ENCODE peak calls at places on chromosomes 6 and 20, in ten cellular contexts. T is HFF-Myc, A is chondrocyte, C is AG04450, O is activated B cell treated with CpG ODN at 0.5 μM for 24 hours, Y is HCT116, I is fibroblast of the aortic adventitia, E is GM13976, S is GM12865, M is stomach. Z is an unnamed sample.

GRCh38 chr20:11891081-11891826 is 26.4 kb upstream of the BTBD3 start:
- DNase-seq in T (no peak), A (peak; percentile 79), C (no peak), O (no peak), Y (no peak), I (no peak), E (peak; percentile 45), S (no peak), M (peak; percentile 51), Z (peak; percentile 17)

GRCh38 chr6:829646-830045 is 136.7 kb upstream of the EXOC2 start:
- DNase-seq in T (no peak), A (no peak), C (no peak), O (no peak), Y (no peak), I (no peak), E (no peak), S (no peak), M (no peak), Z (no peak)

GRCh38 chr6:116447052-116447451 is 14.1 kb upstream of the CALHM6 start:
- DNase-seq in T (no peak), A (no peak), C (no peak), O (no peak), Y (no peak), I (no peak), E (no peak), S (no peak), M (no peak), Z (no peak)

GRCh38 chr20:63618291-63618980 is 8.5 kb downstream of the GMEB2 start:
- DNase-seq in T (no peak), A (peak; percentile 55), C (no peak), O (no peak), Y (no peak), I (no peak), E (no peak), S (no peak), M (no peak), Z (no peak)

GRCh38 chr20:25280051-25280573 is 32.2 kb downstream of the PYGB start:
- DNase-seq in T (no peak), A (peak; percentile 66), C (no peak), O (peak; percentile 16), Y (no peak), I (no peak), E (no peak), S (no peak), M (peak; percentile 79), Z (no peak)

GRCh38 chr6:17015551-17016381 is 86.1 kb upstream of the STMND1 start:
- DNase-seq in T (no peak), A (no peak), C (no peak), O (peak; percentile 18), Y (no peak), I (no peak), E (no peak), S (no peak), M (no peak), Z (peak; percentile 68)

GRCh38 chr6:7236312-7237209 is 76.4 kb downstream of the SSR1 start:
- DNase-seq in T (no peak), A (peak; percentile 29), C (no peak), O (no peak), Y (peak; percentile 35), I (no peak), E (peak; percentile 63), S (peak; percentile 81), M (no peak), Z (no peak)

GRCh38 chr20:62936996-62937352 is 973 bp upstream of the GID8 start:
- DNase-seq in T (no peak), A (no peak), C (peak; percentile 47), O (no peak), Y (no peak), I (peak; percentile 61), E (no peak), S (peak; percentile 33), M (no peak), Z (no peak)

GRCh38 chr20:11178946-11179654 is 505.3 kb upstream of the JAG1 start:
- DNase-seq in T (peak; percentile 11), A (no peak), C (peak; percentile 7), O (no peak), Y (peak; percentile 88), I (peak; percentile 62), E (no peak), S (no peak), M (no peak), Z (no peak)

GRCh38 chr20:52996726-52997125 is 24.6 kb downstream of the TSHZ2 start:
- DNase-seq in T (no peak), A (no peak), C (no peak), O (no peak), Y (no peak), I (no peak), E (no peak), S (no peak), M (no peak), Z (no peak)

GRCh38 chr20:13772529-13772928 is 12.2 kb downstream of the ESF1 start:
- DNase-seq in T (no peak), A (no peak), C (no peak), O (no peak), Y (no peak), I (no peak), E (no peak), S (no peak), M (no peak), Z (no peak)

GRCh38 chr6:112501705-112502104 is 154.6 kb downstream of the RFPL4B start:
- DNase-seq in T (no peak), A (no peak), C (peak; percentile 58), O (no peak), Y (no peak), I (no peak), E (no peak), S (no peak), M (no peak), Z (no peak)

GRCh38 chr20:58228103-58228483 is 360 bp downstream of the ANKRD60 start:
- DNase-seq in T (no peak), A (no peak), C (no peak), O (peak; percentile 27), Y (no peak), I (no peak), E (peak; percentile 47), S (no peak), M (no peak), Z (no peak)

GRCh38 chr6:16712931-16713484 is 48.3 kb downstream of the ATXN1 start:
- DNase-seq in T (peak; percentile 38), A (no peak), C (peak; percentile 66), O (no peak), Y (peak; percentile 91), I (peak; percentile 97), E (peak; percentile 26), S (peak; percentile 54), M (no peak), Z (no peak)

GRCh38 chr6:14896475-14896874 is 349.4 kb upstream of the JARID2 start:
- DNase-seq in T (no peak), A (no peak), C (no peak), O (no peak), Y (no peak), I (peak; percentile 17), E (no peak), S (no peak), M (no peak), Z (no peak)

GRCh38 chr6:42179261-42179955 is 6.2 kb downstream of the GUCA1A start:
- DNase-seq in T (no peak), A (no peak), C (no peak), O (no peak), Y (no peak), I (no peak), E (no peak), S (no peak), M (no peak), Z (no peak)

GRCh38 chr6:113763311-113763766 is 93.8 kb upstream of the MARCKS start:
- DNase-seq in T (no peak), A (no peak), C (no peak), O (no peak), Y (no peak), I (peak; percentile 9), E (no peak), S (peak; percentile 38), M (no peak), Z (no peak)

GRCh38 chr6:241331-241865 is 50.9 kb upstream of the DUSP22 start:
- DNase-seq in T (no peak), A (peak; percentile 11), C (no peak), O (no peak), Y (no peak), I (no peak), E (no peak), S (no peak), M (no peak), Z (no peak)

DNA sequence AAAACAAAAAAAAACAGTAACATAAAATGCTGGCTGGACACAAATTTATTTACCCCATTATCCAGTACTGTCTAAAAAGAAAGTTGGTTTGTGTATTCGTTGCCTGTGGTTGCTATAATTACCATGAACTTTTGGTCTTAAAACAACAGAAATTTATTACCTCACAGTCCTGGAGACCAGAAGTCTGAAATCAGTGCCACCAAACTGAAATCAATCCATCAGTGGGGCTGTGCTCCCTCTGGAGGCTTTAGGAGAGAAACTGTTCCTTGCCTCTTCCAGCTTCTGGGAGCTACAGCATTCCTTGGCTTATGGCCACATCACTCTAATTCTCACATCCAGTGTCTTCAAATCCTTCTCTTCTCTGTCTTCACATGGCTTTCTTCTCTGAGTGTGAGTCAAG is 79.4 kb downstream of the SNX5 start:
- DNase-seq in T (no peak), A (no peak), C (no peak), O (no peak), Y (peak; percentile 15), I (peak; percentile 65), E (no peak), S (peak; percentile 23), M (no peak), Z (no peak)
- TF ChIP-seq CTCF in T (no peak), A (peak; percentile 38), C (peak; percentile 3), O (no peak), Y (no peak), I (peak; percentile 39), E (no peak), S (peak; percentile 8), M (no peak), Z (no peak)

DNA sequence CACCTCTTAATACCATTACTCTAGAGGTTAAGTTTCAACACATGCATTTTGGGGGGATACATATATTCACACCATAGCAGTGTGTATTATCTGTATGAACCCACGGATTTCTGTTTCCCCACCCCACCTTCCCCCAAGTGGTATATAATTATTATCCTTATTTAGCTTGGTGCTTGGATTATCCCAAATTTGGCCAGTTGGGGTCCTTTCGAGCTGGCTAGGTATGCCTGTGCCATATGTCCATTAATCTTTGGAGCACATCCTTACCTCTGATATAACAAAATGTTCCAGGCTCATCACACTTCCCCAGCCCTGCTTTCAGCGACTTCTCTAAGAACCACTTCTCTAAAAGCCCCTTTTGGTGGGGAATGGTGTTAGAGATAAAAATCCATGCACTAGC is 118.7 kb upstream of the MLIP start:
- DNase-seq in T (no peak), A (no peak), C (no peak), O (no peak), Y (no peak), I (no peak), E (no peak), S (no peak), M (no peak), Z (no peak)
- TF ChIP-seq CTCF in T (no peak), A (peak; percentile 18), C (no peak), O (no peak), Y (peak; percentile 31), I (no peak), E (no peak), S (no peak), M (no peak), Z (no peak)

GRCh38 chr6:30494275-30494990 is 5.1 kb downstream of the HLA-E start:
- DNase-seq in T (no peak), A (no peak), C (no peak), O (no peak), Y (no peak), I (no peak), E (no peak), S (peak; percentile 46), M (no peak), Z (no peak)
- TF ChIP-seq CTCF in T (no peak), A (no peak), C (no peak), O (no peak), Y (no peak), I (no peak), E (no peak), S (no peak), M (no peak), Z (no peak)

GRCh38 chr6:91079939-91080338 is 493.1 kb upstream of the MAP3K7 start:
- DNase-seq in T (no peak), A (no peak), C (no peak), O (no peak), Y (no peak), I (no peak), E (no peak), S (no peak), M (no peak), Z (no peak)
- TF ChIP-seq CTCF in T (no peak), A (peak; percentile 30), C (no peak), O (no peak), Y (no peak), I (no peak), E (no peak), S (no peak), M (no peak), Z (no peak)

Z was measured in natural killer cell.